ENCODE peak calls at places on chromosomes 7 and 10, in four cellular contexts. E, Z, F and R are unnamed samples.

GRCh38 chr10:28408237-28408777 is 105.4 kb upstream of the MPP7 start:
- DNase-seq in E (no peak), Z (no peak), F (no peak), R (no peak)

GRCh38 chr10:110364531-110364937 is 59.8 kb upstream of the SMNDC1 start:
- DNase-seq in E (no peak), Z (no peak), F (no peak), R (no peak)

GRCh38 chr7:155878250-155878649 is 66.0 kb upstream of the SHH start:
- DNase-seq in E (no peak), Z (no peak), F (no peak), R (no peak)

GRCh38 chr7:133904766-133905165 is 222.4 kb upstream of the LRGUK start:
- DNase-seq in E (no peak), Z (no peak), F (no peak), R (no peak)

GRCh38 chr7:111855161-111855841 is 293.0 kb upstream of the IMMP2L start:
- DNase-seq in E (peak), Z (no peak), F (no peak), R (peak)

GRCh38 chr10:124952123-124952522 is 10.2 kb downstream of the ZRANB1 start:
- DNase-seq in E (no peak), Z (no peak), F (no peak), R (no peak)

GRCh38 chr10:8315619-8316021 is 261.1 kb downstream of the GATA3 start:
- DNase-seq in E (no peak), Z (no peak), F (no peak), R (no peak)

GRCh38 chr10:114301951-114302710 is 63.1 kb downstream of the VWA2 start:
- DNase-seq in E (no peak), Z (no peak), F (no peak), R (no peak)

GRCh38 chr7:129279757-129280156 is 54.9 kb downstream of the AHCYL2 start:
- DNase-seq in E (no peak), Z (no peak), F (no peak), R (no peak)

GRCh38 chr7:94656925-94657731 is 1.2 kb upstream of the SGCE start:
- DNase-seq in E (peak), Z (peak), F (peak), R (peak)

GRCh38 chr7:35694161-35694783 is 663 bp downstream of the HERPUD2 start:
- DNase-seq in E (peak), Z (no peak), F (no peak), R (peak)

GRCh38 chr10:43006490-43006889 is 70.4 kb upstream of the RET start:
- DNase-seq in E (no peak), Z (no peak), F (no peak), R (no peak)

GRCh38 chr7:106679153-106679931 is 18.4 kb upstream of the CCDC71L start:
- DNase-seq in E (peak), Z (no peak), F (no peak), R (no peak)

GRCh38 chr10:77507313-77507712 is 130.3 kb downstream of the KCNMA1 start:
- DNase-seq in E (peak), Z (no peak), F (no peak), R (no peak)

GRCh38 chr7:121945849-121946238 is 72.9 kb downstream of the PTPRZ1 start:
- DNase-seq in E (no peak), Z (no peak), F (no peak), R (no peak)
- TF ChIP-seq CTCF in E (no peak), Z (no peak), F (no peak), R (no peak)

GRCh38 chr7:150340875-150341262 is 560 bp downstream of the RARRES2 start:
- DNase-seq in E (no peak), Z (no peak), F (peak), R (no peak)
- H3K4me3 ChIP-seq in E (peak), Z (peak), F (peak), R (peak)

DNA sequence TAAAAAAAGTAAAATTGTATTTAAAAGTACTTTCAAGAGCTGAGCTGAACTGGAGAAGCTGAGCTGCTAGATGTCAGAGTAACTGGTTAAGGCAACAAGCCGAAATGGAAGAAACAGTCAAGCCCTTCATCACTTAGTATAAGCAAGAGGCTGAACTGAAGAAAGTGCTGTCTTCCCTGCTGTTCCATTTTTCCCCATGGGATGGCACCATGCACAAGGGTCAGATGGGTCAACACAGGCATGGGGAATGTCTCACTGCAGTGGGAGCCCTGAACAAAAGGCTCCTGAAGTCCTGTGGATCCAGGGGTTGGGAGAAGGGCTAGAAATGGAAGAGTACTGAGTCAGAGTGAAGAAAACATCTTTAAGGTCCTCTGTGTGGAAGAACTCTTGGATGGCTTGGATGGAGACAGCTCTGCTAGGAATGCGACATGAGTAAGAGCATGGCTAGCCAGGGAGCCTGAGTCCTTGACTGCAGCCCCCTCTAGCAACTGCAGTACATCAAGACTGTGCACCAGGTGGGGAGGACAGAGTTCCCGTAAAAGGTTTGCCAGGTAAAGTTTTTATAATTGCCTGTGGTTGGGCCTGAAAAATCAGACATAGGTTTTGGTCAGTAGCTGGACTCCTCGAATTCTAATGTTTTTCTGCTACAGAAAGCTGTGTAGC is 348.3 kb downstream of the GPR158 start:
- DNase-seq in E (peak), Z (no peak), F (no peak), R (peak)
- TF ChIP-seq CTCF in E (peak), Z (no peak), F (no peak), R (peak)

DNA sequence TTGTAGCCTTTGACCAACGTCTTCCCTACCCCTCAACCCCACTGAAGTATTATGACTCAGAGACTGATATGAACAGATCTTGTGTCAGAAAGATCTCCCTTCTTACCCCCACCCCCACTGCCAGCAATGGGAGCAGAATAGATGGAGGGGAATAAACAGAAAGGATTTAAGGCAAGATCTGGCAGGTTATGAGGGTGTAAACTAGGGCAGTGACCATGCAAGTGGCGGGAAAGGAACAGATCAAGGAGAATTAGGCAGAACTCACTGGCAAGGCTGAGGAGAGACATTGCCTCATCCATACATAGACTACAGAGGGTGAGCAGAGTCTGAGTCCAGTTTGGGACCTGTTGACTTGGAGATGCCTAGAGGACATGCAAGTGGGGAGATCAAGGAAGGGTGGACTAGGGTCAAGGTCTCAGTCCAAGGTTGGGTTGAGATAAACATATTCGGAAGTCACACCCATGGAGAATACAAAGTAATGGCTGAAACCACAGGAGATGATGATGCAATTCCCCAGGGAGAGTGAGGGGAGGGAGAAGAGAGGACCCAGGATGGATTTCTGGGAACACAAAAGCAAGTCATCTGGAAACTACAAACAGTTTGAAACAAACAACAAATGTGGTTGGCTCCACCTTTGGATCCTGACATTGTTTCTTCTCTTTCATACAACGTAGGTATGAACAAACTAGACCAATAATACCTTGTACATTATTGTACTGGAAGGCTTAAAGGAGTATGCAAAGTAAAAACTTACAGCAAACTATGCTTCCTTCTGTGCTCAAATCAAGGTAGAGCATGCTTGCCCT is 44.9 kb upstream of the IL6 start:
- DNase-seq in E (no peak), Z (no peak), F (no peak), R (no peak)
- H3K4me3 ChIP-seq in E (no peak), Z (no peak), F (no peak), R (no peak)

GRCh38 chr10:85612833-85613232 is 753.8 kb downstream of the GRID1 start:
- DNase-seq in E (no peak), Z (peak), F (no peak), R (no peak)
- TF ChIP-seq CTCF in E (no peak), Z (peak), F (no peak), R (no peak)

DNA sequence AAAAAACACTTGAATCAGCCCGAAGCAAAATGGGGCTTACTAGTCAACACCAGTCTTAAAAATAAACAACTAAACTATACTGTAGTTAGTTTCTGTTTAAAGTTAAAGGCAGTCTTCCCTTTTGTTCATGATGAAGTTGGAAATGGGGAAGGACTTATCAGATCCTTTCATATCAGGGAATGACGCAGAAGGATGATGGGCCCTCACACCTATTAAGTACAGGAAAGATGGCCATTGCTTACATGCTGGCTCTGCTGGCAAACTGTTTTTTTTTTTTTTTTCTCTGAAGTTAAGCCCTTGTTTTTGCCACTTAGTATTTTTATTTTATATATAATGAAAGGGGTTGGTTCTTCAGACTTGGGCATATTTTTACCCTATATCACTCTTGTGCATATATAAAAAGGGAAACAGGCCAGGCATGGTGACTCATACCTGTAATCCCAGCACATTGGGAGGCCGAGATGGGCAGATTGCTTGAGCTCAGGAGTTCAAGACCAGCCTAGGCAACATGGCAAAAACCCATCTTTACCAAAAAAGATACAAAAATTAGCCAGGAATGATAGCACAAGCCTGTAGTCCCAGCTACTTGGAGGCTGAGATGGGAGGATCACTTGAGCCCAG is 16.6 kb upstream of the NRBF2 start:
- DNase-seq in E (no peak), Z (no peak), F (no peak), R (no peak)
- H3K4me3 ChIP-seq in E (no peak), Z (no peak), F (no peak), R (no peak)

GRCh38 chr10:52170776-52171175 is 143.3 kb upstream of the DKK1 start:
- DNase-seq in E (no peak), Z (no peak), F (no peak), R (no peak)

GRCh38 chr10:52172581-52172980 is 141.5 kb upstream of the DKK1 start:
- DNase-seq in E (peak), Z (no peak), F (no peak), R (no peak)
- TF ChIP-seq CTCF in E (peak), Z (no peak), F (no peak), R (peak)

DNA sequence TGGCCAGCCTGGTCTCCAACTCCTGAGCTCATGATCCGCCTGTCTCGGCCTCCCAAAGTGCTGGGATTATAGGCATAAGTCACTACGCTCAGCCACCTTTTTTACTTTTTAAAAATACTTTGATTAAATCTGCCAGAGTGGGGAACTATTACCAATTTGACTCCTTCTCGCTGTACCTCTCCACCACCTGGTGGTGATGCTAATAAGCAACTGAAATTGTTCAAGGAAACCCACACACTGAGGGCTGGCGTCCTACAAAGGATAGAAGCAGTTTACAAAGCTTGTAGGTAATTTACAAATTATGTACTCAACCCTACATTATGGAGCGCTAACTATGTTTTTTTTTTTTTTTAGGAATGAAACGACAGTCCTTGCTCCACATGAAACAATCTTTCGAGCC is 111.1 kb downstream of the CPED1 start:
- DNase-seq in E (no peak), Z (no peak), F (no peak), R (no peak)
- H3K4me3 ChIP-seq in E (no peak), Z (no peak), F (no peak), R (no peak)

GRCh38 chr7:142711722-142712616 is 37.3 kb upstream of the PRSS1 start:
- DNase-seq in E (peak), Z (peak), F (no peak), R (peak)

GRCh38 chr7:142709921-142710320 is 39.4 kb upstream of the PRSS1 start:
- DNase-seq in E (no peak), Z (no peak), F (no peak), R (no peak)

GRCh38 chr7:142711196-142711595 is 38.1 kb upstream of the PRSS1 start:
- DNase-seq in E (no peak), Z (no peak), F (no peak), R (no peak)

GRCh38 chr7:142714375-142714774 is 34.9 kb upstream of the PRSS1 start:
- DNase-seq in E (no peak), Z (peak), F (no peak), R (no peak)

GRCh38 chr7:142712617-142712957 is 36.7 kb upstream of the PRSS1 start:
- DNase-seq in E (no peak), Z (no peak), F (no peak), R (no peak)
- TF ChIP-seq CTCF in E (no peak), Z (no peak), F (no peak), R (no peak)

DNA sequence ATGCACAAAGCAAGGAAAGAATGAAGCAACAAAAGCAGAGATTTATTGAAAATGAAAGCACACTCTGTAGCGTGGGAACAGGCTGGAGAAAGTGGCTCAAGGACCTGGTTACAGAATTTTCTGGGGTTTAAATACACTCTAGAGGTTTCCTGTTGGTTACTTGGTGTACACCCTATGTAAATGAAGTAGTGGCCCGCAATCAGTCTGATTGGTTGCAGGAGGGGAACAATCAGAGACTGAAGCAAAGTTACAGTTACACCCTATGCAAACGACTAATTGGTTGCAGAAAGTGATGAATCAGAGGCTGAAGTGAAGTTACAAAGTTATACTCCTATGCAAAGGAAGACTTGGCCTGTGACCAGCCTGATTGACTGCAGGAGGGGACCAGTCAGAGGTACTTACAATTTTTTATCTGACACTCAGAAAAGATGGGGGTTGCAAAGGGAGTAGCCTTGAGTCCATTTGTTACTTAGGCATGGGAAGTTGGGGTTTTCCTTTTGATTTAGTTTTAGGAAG is 3.6 kb upstream of the MTPN start:
- DNase-seq in E (peak), Z (peak), F (no peak), R (peak)
- H3K4me3 ChIP-seq in E (no peak), Z (no peak), F (no peak), R (no peak)